ENCODE peak calls at places on chromosomes 6 and 20, in six cellular contexts. E, P, R, H, S and X are unnamed samples. For H3K4me1, the result is how much of the 10 kb centered on the place peaks cover.

GRCh38 chr20:19886666-19887288 is 128.7 kb downstream of the RIN2 start:
- DNase-seq in S (no peak), R (peak), E (no peak), H (peak), P (peak), X (peak)

GRCh38 chr6:126007795-126008194 is 21.5 kb downstream of the TRMT11 start:
- DNase-seq in E (no peak), P (no peak), R (no peak), H (no peak), S (no peak), X (no peak)

GRCh38 chr6:42451146-42451594 is 556 bp downstream of the TRERF1 start:
- DNase-seq in P (no peak), S (no peak), H (no peak), R (no peak), E (no peak), X (no peak)

GRCh38 chr20:44807051-44807683 is 3.2 kb downstream of the RIMS4 start:
- DNase-seq in E (no peak), R (no peak), S (no peak), H (no peak), P (no peak), X (no peak)

GRCh38 chr6:19806971-19807396 is 30.2 kb upstream of the ID4 start:
- DNase-seq in P (no peak), S (no peak), R (no peak), E (no peak), H (no peak), X (no peak)

GRCh38 chr6:56255370-56255769 is 8.0 kb upstream of the COL21A1 start:
- DNase-seq in S (no peak), H (no peak), E (no peak), P (no peak), R (no peak), X (peak)

GRCh38 chr6:113172531-113172966 is 684.6 kb upstream of the MARCKS start:
- DNase-seq in P (no peak), S (no peak), R (no peak), H (no peak), E (no peak), X (no peak)

GRCh38 chr6:63456734-63457133 is 115.5 kb upstream of the LOC128125822 start:
- DNase-seq in S (no peak), H (peak), P (no peak), E (no peak), R (no peak), X (no peak)

GRCh38 chr6:132132420-132132819 is 181.2 kb upstream of the CCN2 start:
- DNase-seq in R (no peak), S (no peak), E (no peak), P (peak), H (no peak), X (no peak)

GRCh38 chr6:131761061-131761761 is 46.6 kb upstream of the ENPP1 start:
- DNase-seq in P (peak), H (no peak), S (no peak), E (no peak), R (peak), X (no peak)

GRCh38 chr20:41000628-41001027 is 28.0 kb upstream of the TOP1 start:
- DNase-seq in E (no peak), R (no peak), P (no peak), S (no peak), H (no peak), X (no peak)

GRCh38 chr6:87756858-87757257 is 54.8 kb upstream of the AKIRIN2 start:
- DNase-seq in S (no peak), P (peak), R (peak), E (no peak), H (no peak), X (peak)

GRCh38 chr20:25398363-25399037 is 7.9 kb upstream of the ABHD12 start:
- DNase-seq in H (no peak), E (no peak), R (no peak), S (no peak), P (no peak), X (no peak)

GRCh38 chr6:101956961-101957360 is 563.5 kb downstream of the GRIK2 start:
- DNase-seq in H (no peak), S (no peak), R (no peak), E (no peak), P (no peak), X (no peak)

GRCh38 chr6:20746805-20747204 is 212.5 kb downstream of the CDKAL1 start:
- DNase-seq in H (no peak), E (no peak), R (no peak), S (no peak), P (no peak), X (peak)

GRCh38 chr20:43728686-43729255 is 2.0 kb upstream of the GTSF1L start:
- DNase-seq in P (no peak), S (no peak), H (no peak), E (no peak), R (no peak), X (no peak)

GRCh38 chr6:25193147-25193864 is 85.9 kb upstream of the CARMIL1 start:
- DNase-seq in E (no peak), P (peak), S (peak), R (peak), H (no peak), X (no peak)

GRCh38 chr6:17096657-17097056 is 5.2 kb upstream of the STMND1 start:
- DNase-seq in E (no peak), P (no peak), R (no peak), S (no peak), H (no peak), X (no peak)

GRCh38 chr6:148500402-148500801 is 157.8 kb downstream of the SASH1 start:
- DNase-seq in R (no peak), P (no peak), S (no peak), H (no peak), E (no peak), X (no peak)

GRCh38 chr6:139640911-139641310 is 266.5 kb upstream of the CITED2 start:
- DNase-seq in R (no peak), S (no peak), E (no peak), P (no peak), H (no peak), X (no peak)

GRCh38 chr6:70831427-70831826 is 125.4 kb downstream of the B3GAT2 start:
- DNase-seq in E (no peak), S (no peak), H (no peak), P (no peak), R (no peak), X (no peak)

GRCh38 chr6:170073846-170074245 is 217.0 kb downstream of the DLL1 start:
- DNase-seq in P (no peak), H (no peak), E (no peak), R (no peak), S (peak), X (no peak)

GRCh38 chr6:169905041-169905807 is 153.8 kb downstream of the ERMARD start:
- DNase-seq in P (peak), R (peak), E (no peak), S (peak), H (no peak), X (no peak)

GRCh38 chr20:12902992-12903391 is 105.8 kb upstream of the SPTLC3 start:
- DNase-seq in E (no peak), P (no peak), H (no peak), R (no peak), S (no peak), X (no peak)

GRCh38 chr20:58875541-58876134 is 23.1 kb downstream of the GNAS start:
- DNase-seq in R (no peak), P (peak), E (no peak), H (no peak), S (no peak), X (no peak)

GRCh38 chr6:150314230-150315188 is 54.3 kb upstream of the IYD start:
- DNase-seq in H (no peak), E (no peak), R (no peak), S (no peak), P (no peak), X (no peak)

GRCh38 chr6:156949376-156949775 is 172.2 kb downstream of the ARID1B start:
- DNase-seq in S (no peak), P (peak), E (no peak), H (no peak), R (peak), X (peak)

GRCh38 chr6:20306491-20306890 is 94.2 kb upstream of the MBOAT1 start:
- DNase-seq in H (peak), R (no peak), E (no peak), S (no peak), P (no peak), X (peak)

GRCh38 chr6:65545920-65546319 is 161.1 kb downstream of the EYS start:
- DNase-seq in E (no peak), S (no peak), R (no peak), P (no peak), H (no peak), X (no peak)

GRCh38 chr6:116954938-116955337 is 77.9 kb downstream of the RFX6 start:
- DNase-seq in P (no peak), S (no peak), H (no peak), R (no peak), E (no peak), X (no peak)

GRCh38 chr20:46857061-46857831 is 37.4 kb upstream of the EYA2 start:
- DNase-seq in R (no peak), H (no peak), E (no peak), P (peak), S (no peak), X (no peak)

GRCh38 chr6:69339163-69339550 is 457.7 kb downstream of the LMBRD1 start:
- DNase-seq in E (no peak), P (no peak), H (no peak), R (no peak), S (no peak), X (no peak)

GRCh38 chr6:167056370-167056769 is 57.2 kb downstream of the CEP43 start:
- DNase-seq in H (no peak), E (peak), P (no peak), S (no peak), R (no peak), X (no peak)

GRCh38 chr6:128504003-128504654 is 16.3 kb downstream of the PTPRK start:
- DNase-seq in P (no peak), S (no peak), R (no peak), E (no peak), H (no peak), X (no peak)

GRCh38 chr6:114521926-114522325 is 179.1 kb upstream of the HS3ST5 start:
- DNase-seq in E (no peak), P (no peak), S (no peak), R (no peak), H (no peak), X (no peak)

GRCh38 chr6:46882622-46883021 is 39.1 kb downstream of the ADGRF5 start:
- DNase-seq in H (no peak), S (no peak), E (no peak), R (no peak), P (no peak), X (no peak)

GRCh38 chr6:686528-686927 is 6.4 kb downstream of the EXOC2 start:
- DNase-seq in R (no peak), H (peak), S (no peak), E (no peak), P (no peak), X (peak)

GRCh38 chr6:110415297-110415916 is at the start of gene DDO:
- DNase-seq in S (peak), H (no peak), R (no peak), P (peak), E (no peak), X (no peak)

GRCh38 chr6:129662980-129663431 is 47.0 kb downstream of the ARHGAP18 start:
- DNase-seq in S (no peak), P (no peak), E (no peak), H (no peak), R (no peak), X (no peak)
- H3K4me1 ChIP-seq in S (under half), P (under half), E (under half), H (under half), R (under half), X (under half)

DNA sequence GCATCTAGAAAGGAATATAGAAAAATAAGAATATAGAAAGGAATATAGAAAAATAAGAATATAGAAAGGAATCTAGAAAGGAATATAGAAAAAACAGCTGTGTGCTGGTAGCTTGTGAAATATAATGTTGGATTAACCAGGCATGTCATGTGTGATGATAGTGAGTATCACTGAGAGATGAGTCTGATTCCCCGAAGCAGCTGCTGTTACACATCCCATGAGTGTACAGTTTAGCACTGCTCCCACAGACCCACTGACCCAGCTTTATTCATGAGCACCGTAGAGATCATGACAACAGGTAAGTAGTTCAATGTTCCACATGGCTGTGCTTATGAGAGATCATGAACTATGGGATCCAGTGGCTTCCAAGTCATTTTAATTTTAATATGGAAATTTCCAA is 64.8 kb downstream of the SLC22A3 start:
- DNase-seq in S (no peak), R (no peak), E (no peak), H (no peak), P (no peak), X (no peak)
- H3K4me1 ChIP-seq in S (under half), R (under half), E (under half), H (under half), P (under half), X (under half)

GRCh38 chr20:32576560-32576959 is 8.6 kb downstream of the NOL4L start:
- DNase-seq in R (no peak), E (no peak), H (no peak), P (no peak), S (no peak), X (no peak)
- H3K4me1 ChIP-seq in R (under half), E (half or more), H (under half), P (under half), S (under half), X (under half)

GRCh38 chr6:3352678-3353077 is 93.9 kb downstream of the PSMG4 start:
- DNase-seq in H (no peak), R (no peak), P (no peak), E (no peak), S (peak), X (no peak)
- H3K4me1 ChIP-seq in H (under half), R (under half), P (under half), E (under half), S (under half), X (under half)

GRCh38 chr6:108948252-108948651 is 100.0 kb downstream of the ARMC2 start:
- DNase-seq in E (no peak), R (peak), S (no peak), P (no peak), H (no peak), X (no peak)
- H3K4me1 ChIP-seq in E (under half), R (under half), S (under half), P (under half), H (under half), X (under half)

GRCh38 chr20:32605167-32605656 is 20.1 kb upstream of the NOL4L start:
- DNase-seq in P (peak), H (peak), R (no peak), E (no peak), S (no peak), X (no peak)
- H3K4me1 ChIP-seq in P (under half), H (under half), R (under half), E (under half), S (under half), X (under half)

GRCh38 chr20:35886537-35886936 is 67.8 kb downstream of the SCAND1 start:
- DNase-seq in P (no peak), E (no peak), H (no peak), R (no peak), S (no peak), X (peak)

GRCh38 chr20:35885212-35885611 is 69.1 kb downstream of the SCAND1 start:
- DNase-seq in E (no peak), R (no peak), P (no peak), H (no peak), S (no peak), X (no peak)

GRCh38 chr20:35891375-35891774 is 62.9 kb downstream of the SCAND1 start:
- DNase-seq in E (no peak), S (no peak), H (no peak), P (peak), R (no peak), X (no peak)

GRCh38 chr20:35887393-35888064 is 66.8 kb downstream of the SCAND1 start:
- DNase-seq in R (no peak), P (no peak), E (no peak), S (no peak), H (no peak), X (no peak)

DNA sequence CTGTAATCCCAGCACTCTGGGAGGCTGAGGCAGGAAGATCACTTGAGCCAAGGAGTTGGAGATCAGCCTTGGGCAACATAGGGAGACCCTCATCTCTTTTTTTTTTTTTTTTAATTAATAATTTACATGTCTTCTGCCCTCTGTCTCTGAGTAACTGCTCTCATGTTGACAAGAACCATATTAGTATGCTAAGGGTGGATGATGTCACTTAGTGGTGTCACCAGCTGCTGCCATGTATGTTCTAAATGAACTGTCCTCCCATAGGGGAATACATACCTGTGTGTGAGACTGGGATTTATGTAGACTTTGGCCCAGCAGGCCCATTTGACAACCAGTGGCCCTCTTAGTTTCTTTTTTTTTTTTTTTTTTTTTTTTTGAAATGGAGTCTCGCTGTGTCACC is 65.6 kb downstream of the SCAND1 start:
- DNase-seq in E (no peak), R (no peak), H (no peak), P (no peak), S (no peak), X (no peak)
- H3K4me1 ChIP-seq in E (under half), R (under half), H (under half), P (under half), S (under half), X (under half)